ENCODE peak calls at places on chromosomes 4 and X, in five cellular contexts. I is H1, A is neuronal stem cell, R is trophoblast cell, Y is H9. O is an unnamed sample.

GRCh38 chrX:34382416-34382815 is 250.3 kb upstream of the FAM47A start:
- DNase-seq in I (no peak), A (no peak), Y (no peak), R (no peak), O (no peak)

GRCh38 chr4:3476936-3477749 is 14.0 kb downstream of the DOK7 start:
- DNase-seq in R (no peak), Y (no peak), I (no peak), A (no peak), O (no peak)

GRCh38 chrX:3518870-3519269 is 172.4 kb upstream of the MXRA5 start:
- DNase-seq in A (no peak), R (no peak), Y (peak), I (no peak), O (peak)

GRCh38 chr4:89797117-89797516 is 39.8 kb downstream of the SNCA start:
- DNase-seq in R (no peak), Y (no peak), A (no peak), I (no peak), O (peak)

GRCh38 chrX:47623540-47624027 is 3.9 kb upstream of the SYN1 start:
- DNase-seq in I (peak), Y (peak), A (peak), R (peak), O (peak)

GRCh38 chrX:146238173-146238572 is 420.5 kb downstream of the SLITRK2 start:
- DNase-seq in A (no peak), I (no peak), R (no peak), Y (no peak), O (no peak)

GRCh38 chr4:68490826-68491457 is 43.7 kb downstream of the TMPRSS11E start:
- DNase-seq in Y (no peak), R (no peak), A (no peak), I (no peak), O (no peak)

GRCh38 chr4:18882468-18882867 is 860.9 kb upstream of the LCORL start:
- DNase-seq in I (no peak), R (peak), A (peak), Y (no peak), O (peak)

GRCh38 chrX:49290215-49290614 is 13.2 kb upstream of the GAGE10 start:
- DNase-seq in R (no peak), Y (no peak), I (no peak), A (no peak), O (no peak)

GRCh38 chrX:57821703-57822375 is 88.4 kb downstream of the ZXDA start:
- DNase-seq in R (peak), Y (no peak), I (no peak), A (peak), O (no peak)

GRCh38 chr4:181685461-181685860 is 557.7 kb upstream of the TENM3 start:
- DNase-seq in R (no peak), Y (no peak), A (no peak), I (no peak), O (no peak)

GRCh38 chr4:67929447-67929846 is 33.8 kb downstream of the TMPRSS11A start:
- DNase-seq in Y (no peak), A (no peak), I (no peak), R (no peak), O (no peak)

GRCh38 chr4:188697217-188697616 is 558.0 kb downstream of the TRIML1 start:
- DNase-seq in A (no peak), I (no peak), Y (no peak), R (no peak), O (no peak)
- H2BK12ac ChIP-seq in A (no peak), I (no peak), Y (no peak), R (no peak), O (no peak)

GRCh38 chr4:138658518-138658917 is 357.1 kb upstream of the NOCT start:
- DNase-seq in Y (peak), I (no peak), A (no peak), R (no peak), O (no peak)
- H2BK120ac ChIP-seq in Y (no peak), I (peak), A (no peak), R (no peak), O (no peak)

GRCh38 chr4:132619968-132620367 is 529.1 kb upstream of the PCDH10 start:
- DNase-seq in R (no peak), I (no peak), Y (no peak), A (no peak), O (no peak)

DNA sequence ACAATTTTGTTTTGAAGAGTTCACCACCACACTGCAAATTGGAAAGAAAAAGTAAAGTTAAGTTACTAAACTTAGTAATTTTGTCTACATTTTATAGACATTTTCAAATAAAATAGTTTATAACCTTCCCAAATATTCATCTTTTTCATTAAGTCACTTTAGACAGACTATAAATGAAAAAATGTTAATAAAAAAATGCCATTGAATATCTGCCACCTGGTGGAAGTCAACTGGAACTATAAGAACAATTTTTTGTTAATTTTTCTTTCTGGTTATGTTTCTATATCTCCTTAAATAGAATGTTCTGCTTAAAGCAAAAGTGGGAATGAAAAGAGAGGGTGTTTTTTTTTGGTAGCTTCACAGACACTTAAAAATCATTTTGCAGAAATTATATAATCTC is 534.4 kb upstream of the PCDH10 start:
- DNase-seq in Y (no peak), I (no peak), A (no peak), R (no peak), O (peak)
- H2BK12ac ChIP-seq in Y (no peak), I (no peak), A (no peak), R (no peak), O (no peak)

GRCh38 chrX:13734278-13735172 is at the start of the genes OFD1 and TRAPPC2:
- DNase-seq in I (peak), R (peak), Y (peak), A (peak), O (peak)
- H2BK120ac ChIP-seq in I (peak), R (peak), Y (no peak), A (no peak), O (peak)

DNA sequence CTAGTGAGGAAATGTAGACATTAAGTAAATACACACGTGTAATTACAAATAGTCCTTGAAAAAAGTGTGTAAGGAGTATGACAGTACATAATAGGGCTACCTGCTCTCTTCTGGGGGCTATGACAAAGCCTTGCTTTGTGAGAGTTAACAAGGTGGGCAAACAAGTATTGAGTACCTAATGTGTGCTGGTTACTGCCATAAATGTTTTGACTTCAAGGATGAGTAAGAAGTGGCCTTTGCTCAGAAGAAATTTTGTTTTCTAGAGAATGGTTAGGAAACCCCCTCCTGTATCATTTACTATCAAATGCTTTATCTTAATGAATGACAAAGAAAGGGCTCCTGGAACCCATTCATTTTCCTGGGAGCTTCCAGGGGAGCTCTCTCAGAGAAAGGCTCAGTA is 167.0 kb upstream of the CASK start:
- DNase-seq in Y (no peak), I (no peak), R (no peak), A (no peak), O (no peak)
- H2BK12ac ChIP-seq in Y (no peak), I (no peak), R (no peak), A (no peak), O (no peak)

DNA sequence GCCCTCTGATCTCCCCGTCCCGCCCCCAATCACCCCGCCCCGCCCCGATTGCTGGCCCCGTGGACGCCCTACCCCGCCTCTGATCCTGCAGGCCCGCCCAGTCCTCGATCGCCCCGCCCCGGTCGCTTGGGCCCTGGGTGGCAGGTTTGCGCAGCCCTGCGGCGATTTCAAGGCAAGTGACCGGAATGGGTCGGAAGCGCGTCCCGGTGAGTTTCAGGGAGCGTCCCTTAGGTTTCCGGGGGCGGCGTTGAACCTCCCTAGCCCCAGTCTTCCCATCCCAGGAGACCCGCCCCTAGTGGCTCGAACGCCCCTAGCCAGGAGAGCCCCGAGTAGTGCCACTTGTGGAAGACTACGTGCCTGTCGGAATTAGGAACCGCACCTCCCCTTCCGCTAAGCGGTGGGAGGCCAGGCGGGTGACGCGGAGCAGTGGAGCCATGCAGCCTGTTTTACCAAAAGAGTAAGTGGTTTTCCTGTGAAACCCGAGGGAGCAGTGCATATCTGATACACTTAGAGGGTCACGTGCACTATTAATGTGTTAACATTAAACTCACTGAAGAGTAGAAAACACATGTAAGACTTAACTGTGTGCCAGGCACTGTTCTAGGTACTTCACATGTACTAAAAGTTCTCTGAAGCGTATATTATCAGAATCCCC is 350 bp upstream of the TEC start:
- DNase-seq in I (peak), A (peak), R (peak), Y (peak), O (peak)
- H2BK120ac ChIP-seq in I (peak), A (no peak), R (no peak), Y (no peak), O (peak)

GRCh38 chrX:104641176-104641575 is 75.2 kb downstream of the IL1RAPL2 start:
- DNase-seq in R (no peak), I (peak), A (no peak), Y (peak), O (no peak)

GRCh38 chrX:104647084-104647483 is 81.1 kb downstream of the IL1RAPL2 start:
- DNase-seq in R (no peak), A (no peak), I (no peak), Y (no peak), O (no peak)
- H2BK12ac ChIP-seq in R (no peak), A (no peak), I (no peak), Y (no peak), O (no peak)

GRCh38 chr4:110637408-110638131 is 14.7 kb upstream of the PITX2 start:
- DNase-seq in Y (peak), R (no peak), I (peak), A (peak), O (peak)
- H2BK120ac ChIP-seq in Y (no peak), R (no peak), I (no peak), A (no peak), O (no peak)

GRCh38 chrX:42976729-42977366 is 198.9 kb upstream of the PPP1R2C start:
- DNase-seq in I (no peak), Y (no peak), R (peak), A (no peak), O (no peak)
- H2BK12ac ChIP-seq in I (no peak), Y (no peak), R (peak), A (no peak), O (no peak)

GRCh38 chr4:9964884-9965283 is 56.4 kb downstream of the SLC2A9 start:
- DNase-seq in A (no peak), I (no peak), Y (no peak), R (no peak), O (no peak)

GRCh38 chr4:9969526-9970398 is 51.5 kb downstream of the SLC2A9 start:
- DNase-seq in R (peak), A (no peak), Y (no peak), I (no peak), O (no peak)

GRCh38 chr4:9971711-9972110 is 49.6 kb downstream of the SLC2A9 start:
- DNase-seq in R (peak), I (no peak), A (no peak), Y (no peak), O (no peak)

GRCh38 chr4:9970399-9971011 is 50.8 kb downstream of the SLC2A9 start:
- DNase-seq in Y (no peak), I (no peak), A (no peak), R (peak), O (no peak)

DNA sequence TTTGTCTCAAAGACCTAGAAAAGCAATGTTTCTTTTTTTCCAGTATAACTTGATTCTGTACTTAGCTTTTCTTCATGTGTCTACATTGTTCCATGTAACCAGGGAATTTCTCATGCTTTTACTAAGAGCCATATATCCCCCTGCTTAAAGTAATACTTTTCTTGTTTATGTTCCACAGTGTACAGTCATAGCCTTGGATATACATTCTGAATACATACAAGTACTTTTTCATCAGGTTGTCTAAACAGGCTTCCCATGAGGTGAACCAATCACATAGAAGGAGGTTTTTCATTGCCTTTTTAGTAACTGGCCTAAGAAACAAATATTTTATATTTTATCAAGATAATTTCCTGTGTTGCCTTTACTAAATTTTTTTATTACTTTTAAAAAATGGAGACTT is 52.8 kb downstream of the SLC2A9 start:
- DNase-seq in I (no peak), Y (no peak), A (no peak), R (no peak), O (peak)
- H2BK120ac ChIP-seq in I (no peak), Y (no peak), A (no peak), R (no peak), O (no peak)